ENCODE peak calls at places on chromosome 21, in five cellular contexts. S, X, E, O and I are unnamed samples.

GRCh38 chr21:15539376-15539775 is 190.4 kb upstream of the USP25 start:
- DNase-seq in S (no peak), E (no peak), X (no peak), O (no peak), I (no peak)

GRCh38 chr21:34367320-34367935 is 3.6 kb downstream of the KCNE2 start:
- DNase-seq in E (peak; percentile 20), S (peak; percentile 45), X (no peak), O (peak; percentile 26), I (peak; percentile 52)

GRCh38 chr21:31594279-31594678 is 65.2 kb upstream of the SOD1 start:
- DNase-seq in O (no peak), E (no peak), X (no peak), S (no peak), I (no peak)

GRCh38 chr21:35217504-35218060 is 168.5 kb upstream of the RUNX1 start:
- DNase-seq in S (no peak), E (no peak), X (no peak), O (no peak), I (no peak)

GRCh38 chr21:23743821-23744220 is 1863.5 kb downstream of the MRPL39 start:
- DNase-seq in O (no peak), X (no peak), E (no peak), S (no peak), I (no peak)

GRCh38 chr21:31310750-31311149 is 33.3 kb downstream of the TIAM1 start:
- DNase-seq in X (no peak), E (no peak), O (peak; percentile 37), S (no peak), I (no peak)

GRCh38 chr21:14095021-14095420 is 115.7 kb downstream of the LIPI start:
- DNase-seq in E (no peak), S (no peak), O (no peak), X (no peak), I (no peak)

GRCh38 chr21:33552999-33553598 is 10.3 kb downstream of the SON start:
- DNase-seq in E (no peak), O (no peak), X (no peak), S (no peak), I (no peak)

GRCh38 chr21:32574946-32575925 is 10.1 kb downstream of the TCP10L start:
- DNase-seq in X (no peak), E (no peak), S (no peak), O (no peak), I (no peak)

GRCh38 chr21:17911628-17912027 is 92.5 kb upstream of the C21orf91 start:
- DNase-seq in E (no peak), S (no peak), X (no peak), O (no peak), I (no peak)

GRCh38 chr21:45219517-45219916 is 68.2 kb downstream of the POFUT2 start:
- DNase-seq in X (no peak), O (no peak), E (no peak), S (no peak), I (no peak)

GRCh38 chr21:26842976-26843911 is 2.0 kb downstream of the ADAMTS1 start:
- DNase-seq in X (peak; percentile 69), S (peak; percentile 68), O (no peak), E (peak; percentile 95), I (peak; percentile 83)

GRCh38 chr21:43775795-43776430 is at the start of gene CSTB:
- DNase-seq in E (peak; percentile 89), S (peak; percentile 80), X (peak; percentile 79), O (peak; percentile 64), I (peak; percentile 83)